ENCODE peak calls at places on chromosomes 1 and 21, in five cellular contexts. K is heart left ventricle, J is heart right ventricle, M is uterus, T is adrenal gland. X is an unnamed sample. For H3K27me3, the result is how much of the 10 kb centered on the place peaks cover.

GRCh38 chr21:41283211-41283818 is 33.3 kb upstream of the FAM3B start:
- DNase-seq in T (peak), M (peak), K (no peak), J (peak), X (peak)

GRCh38 chr1:156623946-156624813 is 5.0 kb downstream of the HAPLN2 start:
- DNase-seq in M (peak), T (peak), K (peak), J (peak), X (no peak)

GRCh38 chr21:36913247-36914169 is 53.0 kb downstream of the HLCS start:
- DNase-seq in J (no peak), K (no peak), T (no peak), M (no peak), X (no peak)

GRCh38 chr1:212446333-212446732 is 13.6 kb downstream of the NENF start:
- DNase-seq in M (no peak), K (no peak), J (no peak), T (no peak), X (no peak)

GRCh38 chr1:168004531-168004930 is 67.7 kb upstream of the MPC2 start:
- DNase-seq in J (no peak), T (no peak), K (no peak), M (no peak), X (no peak)

GRCh38 chr1:202599669-202600431 is 110.4 kb downstream of the SYT2 start:
- DNase-seq in M (peak), J (peak), K (peak), T (peak), X (peak)

GRCh38 chr1:85553936-85554335 is 26.6 kb upstream of the CCN1 start:
- DNase-seq in J (no peak), T (no peak), M (no peak), K (no peak), X (no peak)

GRCh38 chr1:157369808-157370521 is 182.3 kb downstream of the FCRL5 start:
- DNase-seq in J (peak), M (peak), T (peak), K (no peak), X (no peak)

GRCh38 chr1:36224537-36225297 is 474 bp downstream of the THRAP3 start:
- DNase-seq in M (peak), J (peak), K (peak), T (peak), X (no peak)

GRCh38 chr1:202160377-202160940 is at the start of gene PTPN7:
- DNase-seq in T (no peak), J (no peak), M (no peak), K (peak), X (no peak)

GRCh38 chr1:184945678-184946412 is 28.5 kb downstream of the NIBAN1 start:
- DNase-seq in T (no peak), M (no peak), K (no peak), J (no peak), X (no peak)

GRCh38 chr21:42695324-42696025 is 42.1 kb downstream of the PDE9A start:
- DNase-seq in J (peak), K (no peak), T (peak), M (peak), X (no peak)

GRCh38 chr1:111998332-111998731 is 8.9 kb upstream of the KCND3 start:
- DNase-seq in M (no peak), J (no peak), K (no peak), T (no peak), X (no peak)

GRCh38 chr1:46517010-46517600 is 27.5 kb downstream of the DMBX1 start:
- DNase-seq in M (no peak), J (no peak), K (peak), T (no peak), X (no peak)

GRCh38 chr1:116795482-116795829 is 41.2 kb downstream of the CD2 start:
- DNase-seq in J (no peak), T (no peak), K (no peak), M (no peak), X (no peak)

GRCh38 chr1:54190526-54190925 is 9.3 kb downstream of the CYB5RL start:
- DNase-seq in K (no peak), T (peak), J (no peak), M (no peak), X (no peak)

GRCh38 chr21:42781150-42781980 is 98.0 kb downstream of the WDR4 start:
- DNase-seq in T (peak), K (peak), M (no peak), J (peak), X (no peak)

GRCh38 chr1:116330342-116330652 is 42.7 kb upstream of the ATP1A1 start:
- DNase-seq in M (no peak), J (no peak), T (no peak), K (no peak), X (no peak)

GRCh38 chr1:159880435-159880834 is 18.0 kb upstream of the VSIG8 start:
- DNase-seq in T (no peak), M (no peak), J (no peak), K (no peak), X (no peak)

GRCh38 chr1:227887697-227888403 is 59.9 kb downstream of the WNT9A start:
- DNase-seq in M (peak), J (peak), T (no peak), K (peak), X (no peak)

GRCh38 chr1:232533328-232533727 is 96.6 kb downstream of the SIPA1L2 start:
- DNase-seq in M (no peak), K (no peak), T (no peak), J (no peak), X (no peak)

GRCh38 chr1:65688215-65688566 is 104.5 kb upstream of the PDE4B start:
- DNase-seq in K (no peak), J (no peak), T (no peak), M (no peak), X (no peak)

GRCh38 chr1:1433804-1434130 is 1.7 kb upstream of the VWA1 start:
- DNase-seq in K (peak), T (no peak), J (peak), M (peak), X (no peak)

GRCh38 chr1:92748138-92748537 is 36.8 kb downstream of the EVI5 start:
- DNase-seq in J (no peak), K (no peak), M (no peak), T (no peak), X (no peak)

GRCh38 chr1:44568128-44568900 is 106.0 kb downstream of the TMEM53 start:
- DNase-seq in T (no peak), K (no peak), J (no peak), M (no peak), X (no peak)
- H3K27me3 ChIP-seq in T (under half), K (under half), J (under half), M (under half), X (under half)

GRCh38 chr1:26783646-26784022 is 4.1 kb upstream of the PIGV start:
- DNase-seq in J (no peak), M (no peak), T (no peak), K (no peak), X (no peak)
- TF ChIP-seq CTCF in J (no peak), M (no peak), T (no peak), K (no peak), X (no peak)

GRCh38 chr21:26683996-26684395 is 110.9 kb upstream of the CYYR1 start:
- DNase-seq in K (no peak), M (no peak), J (no peak), T (no peak), X (no peak)

GRCh38 chr21:26686278-26686677 is 113.2 kb upstream of the CYYR1 start:
- DNase-seq in K (no peak), T (peak), J (no peak), M (no peak), X (no peak)

GRCh38 chr21:26684866-26685265 is 111.8 kb upstream of the CYYR1 start:
- DNase-seq in M (no peak), J (no peak), K (no peak), T (no peak), X (no peak)

DNA sequence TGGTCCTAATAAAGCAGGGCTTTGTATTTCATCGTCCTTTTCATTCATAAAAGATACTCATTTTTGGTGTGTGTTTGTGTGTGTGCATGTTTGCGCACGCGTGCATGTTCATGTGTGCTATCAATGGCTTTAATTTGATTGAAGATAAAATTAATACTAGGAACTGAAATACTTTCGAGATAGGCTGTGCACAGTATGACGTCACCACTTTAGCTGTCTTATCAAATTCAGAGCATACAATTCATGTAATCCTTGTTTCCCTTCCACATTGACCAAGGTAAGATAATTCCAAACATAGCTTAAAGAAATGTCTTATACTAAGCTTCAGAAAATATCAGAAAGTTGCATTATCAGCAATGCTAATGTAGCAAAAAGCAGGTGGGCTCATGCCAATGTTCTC is 113.6 kb upstream of the CYYR1 start:
- DNase-seq in T (no peak), M (no peak), K (no peak), J (no peak), X (no peak)
- H3K27me3 ChIP-seq in T (under half), M (under half), K (under half), J (under half), X (under half)

GRCh38 chr1:9576903-9577302 is 11.8 kb upstream of the TMEM201 start:
- DNase-seq in J (no peak), T (no peak), K (no peak), M (no peak), X (no peak)

GRCh38 chr1:9577423-9577822 is 11.3 kb upstream of the TMEM201 start:
- DNase-seq in T (no peak), J (no peak), M (no peak), K (no peak), X (no peak)

GRCh38 chr1:9573723-9574122 is 15.0 kb upstream of the TMEM201 start:
- DNase-seq in M (no peak), J (no peak), T (no peak), K (no peak), X (no peak)
- TF ChIP-seq CTCF in M (peak), J (peak), T (peak), K (peak), X (peak)

DNA sequence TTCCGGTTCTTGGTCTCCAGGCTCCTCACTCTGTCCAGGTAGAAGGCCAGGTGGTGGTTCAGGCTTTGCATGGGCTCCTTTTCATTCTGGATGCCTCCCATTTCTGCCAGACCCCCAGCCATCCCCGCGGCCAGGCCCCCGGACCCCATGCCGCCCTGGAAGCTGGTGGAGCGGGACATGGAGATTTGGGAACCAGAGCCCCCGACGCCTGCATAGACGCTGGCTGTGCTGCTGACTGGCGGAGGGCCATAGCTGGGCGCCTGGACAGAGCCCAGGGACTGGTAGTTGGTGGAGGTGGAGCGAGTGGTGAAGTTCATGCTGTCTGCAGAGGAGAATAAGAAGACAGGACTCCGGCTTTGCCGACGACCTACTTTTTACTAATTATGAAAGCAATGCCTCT is 7.1 kb upstream of the SHCBP1L start:
- DNase-seq in K (no peak), T (no peak), J (no peak), M (no peak), X (no peak)
- H3K27me3 ChIP-seq in K (under half), T (under half), J (under half), M (under half), X (under half)

GRCh38 chr21:43988016-43988415 is 24.1 kb upstream of the TRAPPC10 start:
- DNase-seq in K (no peak), J (no peak), T (no peak), M (no peak), X (no peak)

GRCh38 chr21:43987509-43987908 is 24.6 kb upstream of the TRAPPC10 start:
- DNase-seq in M (no peak), T (no peak), J (no peak), K (no peak), X (no peak)

GRCh38 chr21:43986544-43987451 is 25.3 kb upstream of the TRAPPC10 start:
- DNase-seq in J (no peak), T (no peak), M (no peak), K (no peak), X (no peak)

GRCh38 chr21:43989401-43989800 is 22.7 kb upstream of the TRAPPC10 start:
- DNase-seq in M (no peak), K (no peak), J (no peak), T (no peak), X (no peak)

GRCh38 chr21:43988506-43989230 is 23.4 kb upstream of the TRAPPC10 start:
- DNase-seq in K (no peak), M (no peak), J (no peak), T (no peak), X (no peak)
- TF ChIP-seq CTCF in K (no peak), M (no peak), J (no peak), T (no peak), X (no peak)

X was measured in dorsolateral prefrontal cortex.